ENCODE peak calls at places on chromosomes 1 and 21, in six cellular contexts. One of them, this sample, is unnamed.

GRCh38 chr1:152189657-152190442 is 30.8 kb upstream of the RPTN start:
- DNase-seq in GM12892: no peak
- DNase-seq in memory B cell: peak; percentile 46
- DNase-seq in WTC11: peak; percentile 49
- DNase-seq in Daoy: peak; percentile 80
- DNase-seq in GM19239: peak; percentile 46
- DNase-seq in this sample: peak; percentile 87

GRCh38 chr1:48442864-48443619 is 29.0 kb downstream of the SPATA6 start:
- DNase-seq in WTC11: no peak
- DNase-seq in memory B cell: no peak
- DNase-seq in GM12892: no peak
- DNase-seq in Daoy: no peak
- DNase-seq in GM19239: no peak
- DNase-seq in this sample: peak; percentile 4

GRCh38 chr1:41919764-41920397 is 1.2 kb upstream of the HIVEP3 start:
- DNase-seq in WTC11: peak; percentile 46
- DNase-seq in GM12892: peak; percentile 42
- DNase-seq in GM19239: peak; percentile 57
- DNase-seq in Daoy: peak; percentile 85
- DNase-seq in memory B cell: no peak
- DNase-seq in this sample: peak; percentile 69

GRCh38 chr21:31408306-31409088 is 64.4 kb upstream of the TIAM1 start:
- DNase-seq in Daoy: no peak
- DNase-seq in GM12892: no peak
- DNase-seq in GM19239: no peak
- DNase-seq in WTC11: no peak
- DNase-seq in memory B cell: no peak
- DNase-seq in this sample: no peak

GRCh38 chr21:42093991-42094417 is 22.9 kb downstream of the UMODL1 start:
- DNase-seq in GM19239: no peak
- DNase-seq in Daoy: peak; percentile 94
- DNase-seq in WTC11: no peak
- DNase-seq in GM12892: no peak
- DNase-seq in memory B cell: no peak
- DNase-seq in this sample: no peak

GRCh38 chr1:172588296-172589291 is 55.6 kb downstream of the SUCO start:
- DNase-seq in GM12892: no peak
- DNase-seq in Daoy: peak; percentile 78
- DNase-seq in memory B cell: no peak
- DNase-seq in WTC11: no peak
- DNase-seq in GM19239: no peak
- DNase-seq in this sample: no peak

GRCh38 chr1:204369006-204369726 is 9.4 kb upstream of the PLEKHA6 start:
- DNase-seq in Daoy: no peak
- DNase-seq in memory B cell: no peak
- DNase-seq in WTC11: no peak
- DNase-seq in GM19239: no peak
- DNase-seq in GM12892: no peak
- DNase-seq in this sample: no peak

GRCh38 chr1:32939655-32940371 is 24.8 kb downstream of the RNF19B start:
- DNase-seq in memory B cell: no peak
- DNase-seq in WTC11: no peak
- DNase-seq in Daoy: peak; percentile 80
- DNase-seq in GM12892: no peak
- DNase-seq in GM19239: no peak
- DNase-seq in this sample: no peak

GRCh38 chr1:183370399-183371058 is 47.7 kb downstream of the NMNAT2 start:
- DNase-seq in GM12892: no peak
- DNase-seq in memory B cell: no peak
- DNase-seq in WTC11: no peak
- DNase-seq in GM19239: no peak
- DNase-seq in Daoy: no peak
- DNase-seq in this sample: no peak

GRCh38 chr1:36971832-36972231 is 62.5 kb downstream of the GRIK3 start:
- DNase-seq in Daoy: no peak
- DNase-seq in GM12892: no peak
- DNase-seq in memory B cell: no peak
- DNase-seq in GM19239: no peak
- DNase-seq in WTC11: no peak
- DNase-seq in this sample: no peak

GRCh38 chr1:55490556-55490955 is 275.4 kb upstream of the USP24 start:
- DNase-seq in memory B cell: no peak
- DNase-seq in GM19239: no peak
- DNase-seq in WTC11: no peak
- DNase-seq in Daoy: peak; percentile 9
- DNase-seq in GM12892: no peak
- DNase-seq in this sample: no peak

GRCh38 chr1:72567511-72567910 is 285.2 kb upstream of the NEGR1 start:
- DNase-seq in GM12892: no peak
- DNase-seq in GM19239: no peak
- DNase-seq in memory B cell: no peak
- DNase-seq in Daoy: no peak
- DNase-seq in WTC11: no peak
- DNase-seq in this sample: no peak

GRCh38 chr1:173603056-173603591 is at the start of gene SLC9C2:
- DNase-seq in WTC11: no peak
- DNase-seq in GM12892: no peak
- DNase-seq in GM19239: no peak
- DNase-seq in memory B cell: no peak
- DNase-seq in Daoy: peak; percentile 30
- DNase-seq in this sample: no peak

GRCh38 chr1:205715628-205716027 is 34.4 kb downstream of the NUCKS1 start:
- DNase-seq in WTC11: no peak
- DNase-seq in memory B cell: no peak
- DNase-seq in Daoy: no peak
- DNase-seq in GM12892: no peak
- DNase-seq in GM19239: no peak
- DNase-seq in this sample: no peak

GRCh38 chr1:163170975-163171676 is 31.6 kb downstream of the RGS5 start:
- DNase-seq in memory B cell: no peak
- DNase-seq in GM19239: no peak
- DNase-seq in Daoy: peak; percentile 53
- DNase-seq in WTC11: no peak
- DNase-seq in GM12892: no peak
- DNase-seq in this sample: peak; percentile 15

GRCh38 chr1:165943198-165943597 is 115.8 kb downstream of the UCK2 start:
- DNase-seq in GM19239: no peak
- DNase-seq in GM12892: no peak
- DNase-seq in memory B cell: no peak
- DNase-seq in Daoy: peak; percentile 33
- DNase-seq in WTC11: no peak
- DNase-seq in this sample: peak; percentile 70

GRCh38 chr1:90716243-90716551 is 905 bp downstream of the BARHL2 start:
- DNase-seq in memory B cell: no peak
- DNase-seq in GM12892: no peak
- DNase-seq in WTC11: no peak
- DNase-seq in GM19239: no peak
- DNase-seq in Daoy: no peak
- DNase-seq in this sample: peak; percentile 64

GRCh38 chr1:181159451-181160151 is 71.1 kb downstream of the IER5 start:
- DNase-seq in memory B cell: no peak
- DNase-seq in GM19239: no peak
- DNase-seq in Daoy: peak; percentile 72
- DNase-seq in GM12892: no peak
- DNase-seq in WTC11: no peak
- DNase-seq in this sample: no peak

GRCh38 chr1:172468296-172468695 is 24.4 kb upstream of the PIGC start:
- DNase-seq in GM12892: no peak
- DNase-seq in GM19239: no peak
- DNase-seq in Daoy: no peak
- DNase-seq in memory B cell: no peak
- DNase-seq in WTC11: no peak
- DNase-seq in this sample: no peak

GRCh38 chr1:246350745-246351144 is 156.3 kb downstream of the SMYD3 start:
- DNase-seq in GM19239: no peak
- DNase-seq in memory B cell: no peak
- DNase-seq in Daoy: no peak
- DNase-seq in GM12892: no peak
- DNase-seq in WTC11: no peak
- DNase-seq in this sample: no peak

GRCh38 chr1:198493324-198493723 is 47.2 kb downstream of the ATP6V1G3 start:
- DNase-seq in WTC11: no peak
- DNase-seq in Daoy: no peak
- DNase-seq in memory B cell: no peak
- DNase-seq in GM19239: no peak
- DNase-seq in GM12892: no peak
- DNase-seq in this sample: no peak

GRCh38 chr1:30698401-30698981 is 24.9 kb downstream of the MATN1 start:
- DNase-seq in GM19239: no peak
- DNase-seq in GM12892: no peak
- DNase-seq in WTC11: no peak
- DNase-seq in Daoy: no peak
- DNase-seq in memory B cell: no peak
- DNase-seq in this sample: no peak

GRCh38 chr21:15517394-15517793 is 212.4 kb upstream of the USP25 start:
- DNase-seq in WTC11: no peak
- DNase-seq in memory B cell: no peak
- DNase-seq in GM12892: no peak
- DNase-seq in GM19239: no peak
- DNase-seq in Daoy: no peak
- DNase-seq in this sample: no peak

GRCh38 chr1:159229486-159229885 is 24.8 kb downstream of the ACKR1 start:
- DNase-seq in GM12892: no peak
- DNase-seq in memory B cell: no peak
- DNase-seq in WTC11: no peak
- DNase-seq in GM19239: no peak
- DNase-seq in Daoy: peak; percentile 25
- DNase-seq in this sample: no peak

GRCh38 chr1:100658716-100659026 is 60.9 kb upstream of the VCAM1 start:
- DNase-seq in WTC11: no peak
- DNase-seq in GM19239: no peak
- DNase-seq in memory B cell: no peak
- DNase-seq in Daoy: no peak
- DNase-seq in GM12892: no peak
- DNase-seq in this sample: no peak

GRCh38 chr1:39076127-39076798 is 50.1 kb downstream of the NDUFS5 start:
- DNase-seq in Daoy: peak; percentile 56
- DNase-seq in GM19239: no peak
- DNase-seq in memory B cell: no peak
- DNase-seq in GM12892: no peak
- DNase-seq in WTC11: no peak
- DNase-seq in this sample: no peak

This sample was measured in GM23338.